ENCODE peak calls at places on chromosomes 13 and 19, in four cellular contexts. S, G, R and B are unnamed samples.

GRCh38 chr13:81171065-81171647 is 830.2 kb upstream of the SPRY2 start:
- DNase-seq in R (no peak), G (no peak), S (no peak), B (no peak)

GRCh38 chr19:677201-677600 is 1.0 kb downstream of the FSTL3 start:
- DNase-seq in G (peak), S (peak), R (no peak), B (peak)

GRCh38 chr13:75217949-75218348 is 264.0 kb downstream of the TBC1D4 start:
- DNase-seq in S (no peak), R (no peak), G (peak), B (no peak)

GRCh38 chr13:113819731-113820715 is 43.9 kb downstream of the GAS6 start:
- DNase-seq in R (no peak), S (no peak), G (no peak), B (no peak)

GRCh38 chr13:99226493-99226892 is 25.8 kb downstream of the UBAC2 start:
- DNase-seq in S (no peak), R (no peak), G (no peak), B (no peak)

GRCh38 chr13:51370116-51370515 is 30.6 kb downstream of the SERPINE3 start:
- DNase-seq in G (no peak), S (no peak), R (no peak), B (no peak)

GRCh38 chr19:49106648-49107135 is 7.5 kb upstream of the LIN7B start:
- DNase-seq in S (peak), R (no peak), G (peak), B (no peak)

GRCh38 chr19:38697641-38698071 is 46.6 kb downstream of the CAPN12 start:
- DNase-seq in S (no peak), R (no peak), G (no peak), B (no peak)

GRCh38 chr19:14407889-14408640 is 11.1 kb downstream of the DDX39A start:
- DNase-seq in S (no peak), R (no peak), G (no peak), B (no peak)

GRCh38 chr19:38695319-38695683 is 47.9 kb downstream of the ACTN4 start:
- DNase-seq in R (no peak), S (no peak), G (no peak), B (no peak)

GRCh38 chr13:99179460-99179859 is 21.2 kb upstream of the UBAC2 start:
- DNase-seq in G (no peak), S (no peak), R (no peak), B (no peak)

GRCh38 chr19:16033136-16033530 is 43.2 kb upstream of the TPM4 start:
- DNase-seq in S (no peak), R (no peak), G (peak), B (no peak)

GRCh38 chr13:26929971-26930730 is 169.6 kb upstream of the GPR12 start:
- DNase-seq in G (peak), S (peak), R (no peak), B (peak)

GRCh38 chr19:35995655-35995993 is 636 bp downstream of the SDHAF1 start:
- DNase-seq in G (peak), R (no peak), S (peak), B (peak)

GRCh38 chr13:48214519-48215121 is 18.4 kb upstream of the ITM2B start:
- DNase-seq in R (no peak), G (no peak), S (no peak), B (no peak)

GRCh38 chr13:83819611-83820010 is 62.7 kb downstream of the SLITRK1 start:
- DNase-seq in G (no peak), R (no peak), S (no peak), B (no peak)

GRCh38 chr13:57582032-57582431 is 49.5 kb upstream of the PCDH17 start:
- DNase-seq in G (no peak), R (no peak), S (no peak), B (no peak)

GRCh38 chr13:49716615-49717014 is 25.3 kb upstream of the EBPL start:
- DNase-seq in R (no peak), G (no peak), S (no peak), B (no peak)

GRCh38 chr13:48559638-48560320 is 26.9 kb upstream of the RCBTB2 start:
- DNase-seq in S (no peak), G (no peak), R (no peak), B (no peak)

GRCh38 chr19:13214036-13214730 is 64.0 kb downstream of the IER2 start:
- DNase-seq in G (no peak), S (no peak), R (no peak), B (no peak)

GRCh38 chr13:96091164-96091931 is 1.4 kb downstream of the HS6ST3 start:
- DNase-seq in G (peak), S (peak), R (no peak), B (peak)

GRCh38 chr19:29666634-29667389 is 1.6 kb downstream of the PLEKHF1 start:
- DNase-seq in S (peak), R (no peak), G (peak), B (peak)

GRCh38 chr19:51651216-51651846 is 4.7 kb upstream of the SIGLEC14 start:
- DNase-seq in R (no peak), G (no peak), S (no peak), B (no peak)

DNA sequence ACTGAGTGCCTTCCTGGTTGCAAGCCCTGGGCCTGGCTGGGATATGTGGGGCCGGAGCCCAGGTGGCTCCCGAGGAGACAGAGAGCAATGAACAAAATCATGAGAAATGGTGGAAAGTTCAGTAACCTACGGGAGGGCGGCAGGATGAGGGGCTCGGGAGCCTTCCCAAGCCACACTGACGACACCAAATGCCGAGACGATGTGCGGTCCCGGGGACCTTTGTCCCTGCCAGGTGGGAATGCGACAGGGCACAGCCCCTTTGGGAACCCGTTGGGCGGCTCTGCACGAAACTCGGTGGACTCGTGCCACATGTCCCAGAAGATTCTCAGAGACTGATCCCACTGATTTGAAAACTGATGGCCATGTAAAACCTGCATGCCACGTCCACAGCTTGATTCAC is 11.7 kb upstream of the ZNF14 start:
- DNase-seq in R (no peak), G (peak), S (no peak), B (no peak)
- H3K27ac ChIP-seq in R (no peak), G (no peak), S (no peak), B (no peak)

GRCh38 chr19:11887247-11887617 is 350 bp upstream of the ZNF69 start:
- DNase-seq in R (no peak), G (peak), S (no peak), B (no peak)

GRCh38 chr19:11890634-11891033 is 3.1 kb downstream of the ZNF69 start:
- DNase-seq in S (no peak), G (no peak), R (no peak), B (no peak)

DNA sequence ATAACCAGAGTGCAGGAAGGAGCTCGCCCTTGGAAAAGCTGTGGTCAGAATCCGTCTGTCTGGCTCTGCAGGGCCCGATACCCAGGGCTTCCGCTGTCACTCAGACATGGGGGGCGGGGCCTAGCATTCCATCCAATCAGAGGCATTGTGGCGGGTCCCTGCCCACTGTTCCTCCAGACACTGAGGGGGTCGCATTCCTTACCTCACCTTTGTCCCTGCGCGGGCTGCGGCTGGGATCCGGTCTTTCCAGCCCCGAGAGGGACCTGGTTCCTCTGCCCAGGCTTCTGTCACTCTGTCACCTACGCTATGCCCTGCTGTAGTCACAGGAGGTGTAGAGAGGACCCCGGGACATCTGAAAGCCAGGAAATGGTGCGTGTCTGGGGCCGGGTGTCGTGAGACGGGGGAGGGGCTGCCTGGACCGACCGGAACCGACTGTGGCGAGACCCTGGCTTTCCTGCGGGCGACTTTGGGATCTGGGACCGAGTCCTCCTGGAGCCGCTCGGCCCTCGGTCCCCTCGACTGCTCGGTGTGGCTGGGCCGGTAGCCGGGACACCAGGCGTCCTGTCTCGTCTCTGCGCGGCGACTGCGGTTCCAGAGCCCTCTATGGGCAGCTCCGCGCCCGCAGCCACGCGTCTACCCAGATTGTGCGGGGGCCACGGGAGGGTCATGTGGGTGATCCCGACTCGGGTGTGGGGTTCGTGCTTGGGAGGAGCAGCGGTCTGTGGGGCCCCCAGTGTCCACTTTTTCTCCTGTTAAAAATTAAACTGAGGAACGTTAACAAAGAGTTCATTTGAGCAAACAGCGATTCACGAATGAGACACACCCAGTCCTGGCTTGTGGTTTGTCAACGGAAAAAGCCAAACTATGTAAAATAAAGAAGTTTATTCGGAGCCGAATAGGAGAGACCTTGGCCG is at the start of gene ZNF69:
- DNase-seq in G (peak), R (no peak), S (peak), B (peak)
- TF ChIP-seq POLR2A in G (no peak), R (no peak), S (peak), B (peak)

GRCh38 chr19:58500242-58500641 is 11.6 kb downstream of the SLC27A5 start:
- DNase-seq in G (no peak), R (no peak), S (no peak), B (no peak)

GRCh38 chr19:58499021-58499927 is 12.5 kb downstream of the SLC27A5 start:
- DNase-seq in S (peak), G (peak), R (peak), B (peak)

GRCh38 chr19:58497634-58498170 is 14.1 kb downstream of the SLC27A5 start:
- DNase-seq in S (no peak), G (no peak), R (no peak), B (no peak)

GRCh38 chr19:58498316-58499020 is 13.3 kb downstream of the SLC27A5 start:
- DNase-seq in R (no peak), S (peak), G (no peak), B (peak)
- H3K4me3 ChIP-seq in R (peak), S (no peak), G (peak), B (peak)

GRCh38 chr19:55279376-55279772 is 536 bp downstream of the HSPBP1 start:
- DNase-seq in R (no peak), G (no peak), S (no peak), B (no peak)

GRCh38 chr19:55279773-55280643 is at the start of gene HSPBP1:
- DNase-seq in G (peak), R (peak), S (peak), B (peak)

GRCh38 chr19:55277494-55277893 is 2.4 kb downstream of the HSPBP1 start:
- DNase-seq in S (no peak), R (no peak), G (no peak), B (no peak)

GRCh38 chr19:55276720-55277430 is 3.0 kb downstream of the HSPBP1 start:
- DNase-seq in S (no peak), R (no peak), G (no peak), B (no peak)

DNA sequence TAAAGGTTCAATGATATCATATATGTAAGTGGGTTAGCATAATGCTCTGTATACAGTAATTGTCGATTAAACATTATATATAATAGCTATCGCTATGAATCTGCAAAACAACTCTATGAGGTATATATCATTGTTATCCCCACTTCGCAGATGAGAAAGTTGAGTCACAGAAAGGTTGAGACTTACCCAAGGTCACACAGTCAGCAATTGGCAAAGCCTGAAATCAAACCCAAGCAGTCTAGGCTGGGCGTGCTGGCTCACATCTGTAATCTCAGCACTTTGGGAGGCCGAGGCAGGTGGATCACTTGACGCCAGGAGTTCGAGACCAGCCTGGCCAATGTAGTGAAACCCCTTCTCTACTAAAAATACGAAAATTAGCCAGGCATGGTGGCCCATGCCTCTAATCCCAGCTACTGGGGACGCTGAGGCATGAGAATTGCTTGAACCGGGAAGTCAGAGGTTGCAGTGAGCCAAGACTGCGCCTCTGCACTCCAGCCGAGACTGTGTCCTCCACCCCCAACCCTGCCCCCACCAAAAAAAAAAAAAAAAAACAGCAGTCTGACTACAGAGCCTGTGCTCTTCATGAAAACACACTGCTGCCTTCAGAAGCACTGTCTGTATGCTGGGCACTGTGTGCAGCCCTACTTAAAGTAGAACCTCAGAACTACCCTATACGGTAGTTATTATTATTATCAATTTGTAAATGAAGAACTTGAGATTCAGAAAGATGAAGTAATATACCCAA is 1.3 kb downstream of the HSPBP1 start:
- DNase-seq in G (no peak), R (no peak), S (no peak), B (no peak)
- H3K27ac ChIP-seq in G (no peak), R (no peak), S (no peak), B (no peak)

DNA sequence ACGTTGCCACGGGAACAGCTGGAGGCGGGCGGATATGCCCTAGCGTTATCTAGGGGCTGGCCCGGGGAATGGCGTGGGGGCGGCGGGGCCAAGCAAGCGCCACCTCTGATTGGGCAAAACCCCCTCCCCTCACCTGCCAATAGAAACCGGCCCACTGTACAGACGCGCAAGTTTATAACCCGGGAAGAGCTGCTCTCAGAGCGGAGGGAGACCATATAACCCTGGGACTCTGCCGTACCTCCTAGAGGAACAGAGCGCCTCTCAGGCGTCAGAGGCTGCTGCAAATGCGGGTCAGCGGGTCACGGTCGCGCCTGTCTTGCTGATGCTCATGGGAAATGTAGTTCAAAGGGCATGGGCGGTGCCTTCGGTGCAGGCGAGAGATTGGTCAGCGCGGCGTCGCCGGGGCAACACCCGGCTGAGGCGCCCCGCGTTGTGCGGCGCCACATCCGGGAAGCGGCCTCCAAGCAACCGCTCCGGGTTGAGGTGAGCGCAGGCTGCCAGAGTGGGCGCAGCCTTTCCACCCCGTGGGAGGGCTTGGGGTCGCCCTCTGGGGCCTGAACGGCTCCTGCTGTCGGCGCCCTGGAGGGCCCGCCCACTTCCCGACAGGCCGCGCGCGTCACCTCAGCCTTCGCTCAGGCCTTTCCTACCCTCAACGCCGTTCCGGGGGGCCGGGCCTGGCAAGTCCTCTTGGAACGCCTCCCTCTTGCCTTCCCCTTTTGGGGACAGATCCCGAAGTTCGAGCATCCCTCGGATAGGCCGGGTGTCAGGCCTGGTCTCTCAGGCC is at the start of gene ZNF446:
- DNase-seq in G (peak), S (peak), R (peak), B (peak)
- TF ChIP-seq POLR2A in G (no peak), S (peak), R (peak), B (no peak)